ENCODE peak calls at places on chromosomes 16 and 17, in six cellular contexts. One of them, this sample, is unnamed.
A peak's percentile ranks its signal among the peaks of the same experiment; 100 is the strongest.

GRCh38 chr17:21278304-21279197 is 6.0 kb upstream of the MAP2K3 start:
- DNase-seq in A549: no peak
- DNase-seq in upper lobe of left lung: peak; percentile 91
- DNase-seq in colonic mucosa: peak; percentile 86
- DNase-seq in transverse colon: peak; percentile 80
- DNase-seq in A673: no peak
- DNase-seq in this sample: peak; percentile 66

GRCh38 chr16:88938933-88939813 is 37.8 kb downstream of the CBFA2T3 start:
- DNase-seq in A549: no peak
- DNase-seq in upper lobe of left lung: no peak
- DNase-seq in colonic mucosa: no peak
- DNase-seq in transverse colon: no peak
- DNase-seq in A673: no peak
- DNase-seq in this sample: no peak

GRCh38 chr17:38455288-38455915 is 27.1 kb downstream of the ARHGAP23 start:
- DNase-seq in A549: peak; percentile 4
- DNase-seq in upper lobe of left lung: no peak
- DNase-seq in colonic mucosa: no peak
- DNase-seq in transverse colon: no peak
- DNase-seq in A673: no peak
- DNase-seq in this sample: no peak

GRCh38 chr17:81119223-81120148 is 45.8 kb upstream of the PVALEF start:
- DNase-seq in A549: peak; percentile 94
- DNase-seq in upper lobe of left lung: peak; percentile 88
- DNase-seq in colonic mucosa: peak; percentile 81
- DNase-seq in transverse colon: peak; percentile 71
- DNase-seq in A673: peak; percentile 96
- DNase-seq in this sample: peak; percentile 62

GRCh38 chr17:82863941-82864720 is 24.3 kb upstream of the ZNF750 start:
- DNase-seq in A549: no peak
- DNase-seq in upper lobe of left lung: no peak
- DNase-seq in colonic mucosa: no peak
- DNase-seq in transverse colon: peak; percentile 69
- DNase-seq in A673: peak; percentile 94
- DNase-seq in this sample: no peak

GRCh38 chr16:70160388-70160787 is 13.2 kb upstream of the CLEC18C start:
- DNase-seq in A549: peak; percentile 1
- DNase-seq in upper lobe of left lung: no peak
- DNase-seq in colonic mucosa: no peak
- DNase-seq in transverse colon: no peak
- DNase-seq in A673: no peak
- DNase-seq in this sample: no peak

GRCh38 chr16:87435399-87436224 is 43.5 kb downstream of the MAP1LC3B start:
- DNase-seq in A549: no peak
- DNase-seq in upper lobe of left lung: no peak
- DNase-seq in colonic mucosa: no peak
- DNase-seq in transverse colon: no peak
- DNase-seq in A673: peak; percentile 46
- DNase-seq in this sample: no peak

GRCh38 chr16:30085247-30085646 is 6.5 kb downstream of the TBX6 start:
- DNase-seq in A549: no peak
- DNase-seq in upper lobe of left lung: peak; percentile 20
- DNase-seq in colonic mucosa: no peak
- DNase-seq in transverse colon: no peak
- DNase-seq in A673: no peak
- DNase-seq in this sample: no peak

GRCh38 chr16:17238285-17239028 is 232.3 kb downstream of the XYLT1 start:
- DNase-seq in A549: no peak
- DNase-seq in upper lobe of left lung: no peak
- DNase-seq in colonic mucosa: no peak
- DNase-seq in transverse colon: no peak
- DNase-seq in A673: no peak
- DNase-seq in this sample: no peak

GRCh38 chr16:85840395-85840794 is 40.9 kb downstream of the COX4I1 start:
- DNase-seq in A549: no peak
- DNase-seq in upper lobe of left lung: no peak
- DNase-seq in colonic mucosa: no peak
- DNase-seq in transverse colon: no peak
- DNase-seq in A673: no peak
- DNase-seq in this sample: no peak

GRCh38 chr17:78532922-78533640 is 44.1 kb downstream of the DNAH17 start:
- DNase-seq in A549: peak; percentile 90
- DNase-seq in upper lobe of left lung: no peak
- DNase-seq in colonic mucosa: no peak
- DNase-seq in transverse colon: no peak
- DNase-seq in A673: peak; percentile 57
- DNase-seq in this sample: no peak

GRCh38 chr17:41687828-41688640 is 651 bp upstream of the EIF1 start:
- DNase-seq in A549: no peak
- DNase-seq in upper lobe of left lung: peak; percentile 71
- DNase-seq in colonic mucosa: peak; percentile 78
- DNase-seq in transverse colon: peak; percentile 73
- DNase-seq in A673: peak; percentile 61
- DNase-seq in this sample: peak; percentile 71

GRCh38 chr16:48232459-48233040 is 11.6 kb upstream of the LONP2 start:
- DNase-seq in A549: no peak
- DNase-seq in upper lobe of left lung: no peak
- DNase-seq in colonic mucosa: no peak
- DNase-seq in transverse colon: no peak
- DNase-seq in A673: no peak
- DNase-seq in this sample: no peak

GRCh38 chr17:31527606-31528005 is 136.1 kb downstream of the RAB11FIP4 start:
- DNase-seq in A549: no peak
- DNase-seq in upper lobe of left lung: no peak
- DNase-seq in colonic mucosa: no peak
- DNase-seq in transverse colon: no peak
- DNase-seq in A673: no peak
- DNase-seq in this sample: no peak

GRCh38 chr17:75526555-75527270 is 1.2 kb downstream of the LLGL2 start:
- DNase-seq in A549: no peak
- DNase-seq in upper lobe of left lung: no peak
- DNase-seq in colonic mucosa: peak; percentile 84
- DNase-seq in transverse colon: peak; percentile 82
- DNase-seq in A673: no peak
- DNase-seq in this sample: no peak

GRCh38 chr17:75523647-75524046 is 1.9 kb upstream of the LLGL2 start:
- DNase-seq in A549: no peak
- DNase-seq in upper lobe of left lung: no peak
- DNase-seq in colonic mucosa: no peak
- DNase-seq in transverse colon: no peak
- DNase-seq in A673: no peak
- DNase-seq in this sample: no peak

GRCh38 chr17:75525806-75526554 is 483 bp downstream of the LLGL2 start:
- DNase-seq in A549: no peak
- DNase-seq in upper lobe of left lung: no peak
- DNase-seq in colonic mucosa: peak; percentile 52
- DNase-seq in transverse colon: peak; percentile 45
- DNase-seq in A673: no peak
- DNase-seq in this sample: peak; percentile 63

GRCh38 chr17:75524269-75524970 is 1.1 kb upstream of the LLGL2 start:
- DNase-seq in A549: no peak
- DNase-seq in upper lobe of left lung: no peak
- DNase-seq in colonic mucosa: no peak
- DNase-seq in transverse colon: no peak
- DNase-seq in A673: no peak
- DNase-seq in this sample: no peak

GRCh38 chr17:75524971-75525805 is at the start of gene LLGL2:
- DNase-seq in A549: peak; percentile 93
- DNase-seq in upper lobe of left lung: peak; percentile 90
- DNase-seq in colonic mucosa: peak; percentile 94
- DNase-seq in transverse colon: peak; percentile 94
- DNase-seq in A673: peak; percentile 92
- DNase-seq in this sample: peak; percentile 93
- H3K9me3 ChIP-seq in A549: no peaks in the 10 kb centered on the region
- H3K9me3 ChIP-seq in upper lobe of left lung: no peaks in the 10 kb centered on the region
- H3K9me3 ChIP-seq in colonic mucosa: no peaks in the 10 kb centered on the region
- H3K9me3 ChIP-seq in transverse colon: no peaks in the 10 kb centered on the region
- H3K9me3 ChIP-seq in A673: no peaks in the 10 kb centered on the region
- H3K9me3 ChIP-seq in this sample: no peaks in the 10 kb centered on the region

GRCh38 chr16:77190478-77191258 is at the start of gene MON1B:
- DNase-seq in A549: peak; percentile 99
- DNase-seq in upper lobe of left lung: peak; percentile 98
- DNase-seq in colonic mucosa: peak; percentile 97
- DNase-seq in transverse colon: peak; percentile 97
- DNase-seq in A673: peak; percentile 99
- DNase-seq in this sample: peak; percentile 97
- TF ChIP-seq CTCF in A549: no peak
- TF ChIP-seq CTCF in upper lobe of left lung: no peak
- TF ChIP-seq CTCF in colonic mucosa: no peak
- TF ChIP-seq CTCF in transverse colon: no peak
- TF ChIP-seq CTCF in A673: no peak
- TF ChIP-seq CTCF in this sample: no peak

GRCh38 chr16:1094601-1095449 is 1.2 kb downstream of the C1QTNF8 start:
- DNase-seq in A549: no peak
- DNase-seq in upper lobe of left lung: no peak
- DNase-seq in colonic mucosa: no peak
- DNase-seq in transverse colon: no peak
- DNase-seq in A673: no peak
- DNase-seq in this sample: no peak
- H3K9me3 ChIP-seq in A549: no peaks in the 10 kb centered on the region
- H3K9me3 ChIP-seq in upper lobe of left lung: no peaks in the 10 kb centered on the region
- H3K9me3 ChIP-seq in colonic mucosa: no peaks in the 10 kb centered on the region
- H3K9me3 ChIP-seq in transverse colon: no peaks in the 10 kb centered on the region
- H3K9me3 ChIP-seq in A673: no peaks in the 10 kb centered on the region
- H3K9me3 ChIP-seq in this sample: no peaks in the 10 kb centered on the region

DNA sequence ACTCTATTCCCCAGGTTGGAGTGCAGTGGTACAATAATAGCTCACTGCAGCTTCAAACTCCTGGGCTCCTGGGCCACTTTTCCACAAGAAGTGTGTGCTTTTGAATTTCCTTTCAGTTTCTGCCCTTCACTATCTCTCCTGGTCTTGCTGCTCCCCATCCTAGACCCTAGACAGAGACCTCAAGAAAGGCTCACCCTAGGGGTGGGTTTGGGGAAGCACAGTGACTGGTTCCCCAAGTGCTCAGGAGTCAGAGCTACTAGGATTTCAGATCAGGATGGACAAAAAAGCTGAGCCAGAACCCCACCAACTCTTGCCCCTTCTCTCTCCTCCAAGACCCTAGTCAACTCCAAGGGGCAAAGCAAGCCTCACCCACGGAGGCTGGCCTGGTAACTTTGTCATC is 1.6 kb upstream of the SEBOX start:
- DNase-seq in A549: no peak
- DNase-seq in upper lobe of left lung: no peak
- DNase-seq in colonic mucosa: no peak
- DNase-seq in transverse colon: no peak
- DNase-seq in A673: no peak
- DNase-seq in this sample: no peak
- TF ChIP-seq CTCF in A549: peak; percentile 7
- TF ChIP-seq CTCF in upper lobe of left lung: no peak
- TF ChIP-seq CTCF in colonic mucosa: no peak
- TF ChIP-seq CTCF in transverse colon: no peak
- TF ChIP-seq CTCF in A673: no peak
- TF ChIP-seq CTCF in this sample: no peak

DNA sequence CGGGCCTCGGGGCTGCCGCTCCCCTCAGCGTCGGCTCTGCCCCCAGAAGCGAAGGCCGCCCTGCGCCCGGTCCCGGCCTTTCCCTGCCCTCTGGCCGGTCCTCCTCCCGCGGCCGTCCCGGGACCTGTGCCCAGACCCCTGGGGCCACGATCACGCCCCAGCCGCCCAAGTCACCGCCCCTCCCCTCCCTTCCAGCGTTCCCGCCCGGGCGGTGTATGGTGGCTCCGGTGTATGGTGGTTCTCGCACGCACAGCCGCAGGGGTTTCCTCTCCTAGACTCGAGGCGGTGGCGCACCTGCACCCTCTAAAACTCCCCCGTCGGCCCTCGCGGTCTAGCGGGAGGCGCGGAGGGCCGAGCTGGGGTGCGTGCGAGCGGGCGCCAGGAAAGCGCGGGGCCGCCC is 10.0 kb downstream of the TIGD7 start:
- DNase-seq in A549: no peak
- DNase-seq in upper lobe of left lung: no peak
- DNase-seq in colonic mucosa: no peak
- DNase-seq in transverse colon: no peak
- DNase-seq in A673: no peak
- DNase-seq in this sample: no peak
- H3K9me3 ChIP-seq in A549: peaks cover 97% of the 10 kb centered on the region
- H3K9me3 ChIP-seq in upper lobe of left lung: peaks cover 97% of the 10 kb centered on the region
- H3K9me3 ChIP-seq in colonic mucosa: peaks cover 9% of the 10 kb centered on the region
- H3K9me3 ChIP-seq in transverse colon: peaks cover 55% of the 10 kb centered on the region
- H3K9me3 ChIP-seq in A673: peaks cover 85% of the 10 kb centered on the region
- H3K9me3 ChIP-seq in this sample: no peaks in the 10 kb centered on the region